ENCODE peak calls at places on chromosomes 7 and 10, in four cellular contexts. One of them, this sample, is unnamed.

GRCh38 chr7:68955656-68956055 is 642.6 kb upstream of the AUTS2 start:
- DNase-seq in EL: no peak
- DNase-seq in thoracic aorta: no peak
- DNase-seq in sciatic nerve: no peak
- DNase-seq in this sample: no peak

GRCh38 chr7:16695621-16696237 is 49.7 kb downstream of the BZW2 start:
- DNase-seq in EL: peak
- DNase-seq in thoracic aorta: no peak
- DNase-seq in sciatic nerve: no peak
- DNase-seq in this sample: no peak

GRCh38 chr10:70984986-70985719 is 96.8 kb upstream of the PCBD1 start:
- DNase-seq in EL: no peak
- DNase-seq in thoracic aorta: no peak
- DNase-seq in sciatic nerve: no peak
- DNase-seq in this sample: no peak

GRCh38 chr10:101777085-101777856 is 1.4 kb upstream of the FGF8 start:
- DNase-seq in EL: no peak
- DNase-seq in thoracic aorta: no peak
- DNase-seq in sciatic nerve: no peak
- DNase-seq in this sample: no peak

GRCh38 chr10:97450828-97451227 is 4.9 kb downstream of the ZDHHC16 start:
- DNase-seq in EL: no peak
- DNase-seq in thoracic aorta: no peak
- DNase-seq in sciatic nerve: no peak
- DNase-seq in this sample: no peak

GRCh38 chr7:55177589-55178261 is 158.9 kb downstream of the EGFR start:
- DNase-seq in EL: no peak
- DNase-seq in thoracic aorta: no peak
- DNase-seq in sciatic nerve: peak
- DNase-seq in this sample: no peak

GRCh38 chr7:5296015-5296621 is 13.4 kb downstream of the SLC29A4 start:
- DNase-seq in EL: no peak
- DNase-seq in thoracic aorta: no peak
- DNase-seq in sciatic nerve: no peak
- DNase-seq in this sample: no peak

GRCh38 chr7:132063800-132064199 is 507.4 kb upstream of the PODXL start:
- DNase-seq in EL: no peak
- DNase-seq in thoracic aorta: no peak
- DNase-seq in sciatic nerve: no peak
- DNase-seq in this sample: no peak

GRCh38 chr10:43689618-43689954 is 40.9 kb upstream of the ZNF32 start:
- DNase-seq in EL: peak
- DNase-seq in thoracic aorta: no peak
- DNase-seq in sciatic nerve: peak
- DNase-seq in this sample: no peak

GRCh38 chr10:120833222-120833928 is 17.8 kb upstream of the WDR11 start:
- DNase-seq in EL: no peak
- DNase-seq in thoracic aorta: no peak
- DNase-seq in sciatic nerve: no peak
- DNase-seq in this sample: no peak

GRCh38 chr7:125966278-125967048 is 1036.8 kb upstream of the POT1 start:
- DNase-seq in EL: no peak
- DNase-seq in thoracic aorta: no peak
- DNase-seq in sciatic nerve: no peak
- DNase-seq in this sample: no peak

GRCh38 chr7:155618708-155619633 is 25.5 kb upstream of the RBM33 start:
- DNase-seq in EL: peak
- DNase-seq in thoracic aorta: no peak
- DNase-seq in sciatic nerve: no peak
- DNase-seq in this sample: no peak

GRCh38 chr7:45681596-45682357 is 107.6 kb downstream of the ADCY1 start:
- DNase-seq in EL: no peak
- DNase-seq in thoracic aorta: no peak
- DNase-seq in sciatic nerve: peak
- DNase-seq in this sample: no peak

GRCh38 chr10:119022846-119023552 is 6.5 kb upstream of the NANOS1 start:
- DNase-seq in EL: peak
- DNase-seq in thoracic aorta: no peak
- DNase-seq in sciatic nerve: no peak
- DNase-seq in this sample: no peak

GRCh38 chr10:31142026-31142425 is 110.4 kb upstream of the ZNF438 start:
- DNase-seq in EL: peak
- DNase-seq in thoracic aorta: no peak
- DNase-seq in sciatic nerve: no peak
- DNase-seq in this sample: no peak

GRCh38 chr10:69802424-69803161 is 887 bp downstream of the COL13A1 start:
- DNase-seq in EL: peak
- DNase-seq in thoracic aorta: no peak
- DNase-seq in sciatic nerve: no peak
- DNase-seq in this sample: no peak

GRCh38 chr7:351681-352480 is 61.9 kb downstream of the FOXL3 start:
- DNase-seq in EL: no peak
- DNase-seq in thoracic aorta: no peak
- DNase-seq in sciatic nerve: no peak
- DNase-seq in this sample: no peak

GRCh38 chr10:21681156-21681555 is 147.1 kb downstream of the MLLT10 start:
- DNase-seq in EL: no peak
- DNase-seq in thoracic aorta: no peak
- DNase-seq in sciatic nerve: no peak
- DNase-seq in this sample: no peak

GRCh38 chr10:65769828-65770227 is 1156.0 kb upstream of the LRRTM3 start:
- DNase-seq in EL: no peak
- DNase-seq in thoracic aorta: no peak
- DNase-seq in sciatic nerve: no peak
- DNase-seq in this sample: no peak

GRCh38 chr10:66639351-66639750 is 286.5 kb upstream of the LRRTM3 start:
- DNase-seq in EL: peak
- DNase-seq in thoracic aorta: no peak
- DNase-seq in sciatic nerve: no peak
- DNase-seq in this sample: no peak

GRCh38 chr7:77570330-77571011 is 33.4 kb downstream of the PTPN12 start:
- DNase-seq in EL: peak
- DNase-seq in thoracic aorta: no peak
- DNase-seq in sciatic nerve: no peak
- DNase-seq in this sample: peak

GRCh38 chr10:1938317-1938716 is 201.0 kb upstream of the ADARB2 start:
- DNase-seq in EL: no peak
- DNase-seq in thoracic aorta: no peak
- DNase-seq in sciatic nerve: no peak
- DNase-seq in this sample: no peak

GRCh38 chr7:129188892-129189660 is 643 bp downstream of the SMO start:
- DNase-seq in EL: peak
- DNase-seq in thoracic aorta: no peak
- DNase-seq in sciatic nerve: peak
- DNase-seq in this sample: no peak

GRCh38 chr7:105224884-105225651 is 163.7 kb downstream of the SRPK2 start:
- DNase-seq in EL: peak
- DNase-seq in thoracic aorta: no peak
- DNase-seq in sciatic nerve: no peak
- DNase-seq in this sample: peak

GRCh38 chr10:125160856-125161569 is 650 bp upstream of the CTBP2 start:
- DNase-seq in EL: peak
- DNase-seq in thoracic aorta: no peak
- DNase-seq in sciatic nerve: peak
- DNase-seq in this sample: peak

GRCh38 chr10:113493195-113493594 is 59.7 kb upstream of the HABP2 start:
- DNase-seq in EL: peak
- DNase-seq in thoracic aorta: no peak
- DNase-seq in sciatic nerve: no peak
- DNase-seq in this sample: no peak

GRCh38 chr7:27677912-27678612 is 15.4 kb upstream of the HIBADH start:
- DNase-seq in EL: peak
- DNase-seq in thoracic aorta: no peak
- DNase-seq in sciatic nerve: no peak
- DNase-seq in this sample: no peak

GRCh38 chr7:83190659-83191389 is 28.1 kb upstream of the PCLO start:
- DNase-seq in EL: no peak
- DNase-seq in thoracic aorta: no peak
- DNase-seq in sciatic nerve: no peak
- DNase-seq in this sample: no peak

GRCh38 chr7:112308974-112309373 is 102.5 kb downstream of the ZNF277 start:
- DNase-seq in EL: no peak
- DNase-seq in thoracic aorta: no peak
- DNase-seq in sciatic nerve: no peak
- DNase-seq in this sample: no peak

GRCh38 chr7:77933394-77933793 is 134.8 kb downstream of the PHTF2 start:
- DNase-seq in EL: peak
- DNase-seq in thoracic aorta: no peak
- DNase-seq in sciatic nerve: no peak
- DNase-seq in this sample: no peak

GRCh38 chr10:6721480-6721879 is 141.4 kb upstream of the PRKCQ start:
- DNase-seq in EL: peak
- DNase-seq in thoracic aorta: no peak
- DNase-seq in sciatic nerve: no peak
- DNase-seq in this sample: no peak

GRCh38 chr10:86218160-86218559 is 148.4 kb downstream of the GRID1 start:
- DNase-seq in EL: no peak
- DNase-seq in thoracic aorta: no peak
- DNase-seq in sciatic nerve: no peak
- DNase-seq in this sample: no peak

GRCh38 chr7:81501220-81501619 is 268.6 kb downstream of the HGF start:
- DNase-seq in EL: peak
- DNase-seq in thoracic aorta: no peak
- DNase-seq in sciatic nerve: no peak
- DNase-seq in this sample: no peak

GRCh38 chr7:21941570-21942224 is 4.0 kb downstream of the CDCA7L start:
- DNase-seq in EL: peak
- DNase-seq in thoracic aorta: no peak
- DNase-seq in sciatic nerve: no peak
- DNase-seq in this sample: no peak

GRCh38 chr10:118818621-118819221 is 64.0 kb upstream of the CACUL1 start:
- DNase-seq in EL: no peak
- DNase-seq in thoracic aorta: no peak
- DNase-seq in sciatic nerve: no peak
- DNase-seq in this sample: no peak

GRCh38 chr10:42926831-42927230 is 144.2 kb downstream of the BMS1 start:
- DNase-seq in EL: peak
- DNase-seq in thoracic aorta: no peak
- DNase-seq in sciatic nerve: no peak
- DNase-seq in this sample: no peak

GRCh38 chr10:26408858-26409494 is 29.2 kb upstream of the APBB1IP start:
- DNase-seq in EL: no peak
- DNase-seq in thoracic aorta: no peak
- DNase-seq in sciatic nerve: no peak
- DNase-seq in this sample: peak

GRCh38 chr10:7933262-7933661 is 115.0 kb downstream of the TAF3 start:
- DNase-seq in EL: no peak
- DNase-seq in thoracic aorta: no peak
- DNase-seq in sciatic nerve: no peak
- DNase-seq in this sample: no peak

GRCh38 chr7:37635368-37635767 is 48.2 kb upstream of the GPR141 start:
- DNase-seq in EL: no peak
- DNase-seq in thoracic aorta: no peak
- DNase-seq in sciatic nerve: no peak
- DNase-seq in this sample: no peak